ENCODE peak calls at places on chromosome 20, in seven cellular contexts. O, V, E, K, Z, H and I are unnamed samples.

GRCh38 chr20:10219993-10220750 is 1.5 kb downstream of the SNAP25 start:
- DNase-seq in O (no peak), V (no peak), E (no peak), K (no peak), Z (no peak), H (no peak), I (no peak)

GRCh38 chr20:23085415-23086055 is 589 bp downstream of the CD93 start:
- DNase-seq in O (no peak), V (no peak), E (no peak), K (no peak), Z (no peak), H (no peak), I (no peak)

GRCh38 chr20:45576995-45577394 is 2.1 kb downstream of the WFDC8 start:
- DNase-seq in O (no peak), V (no peak), E (no peak), K (no peak), Z (no peak), H (no peak), I (no peak)

GRCh38 chr20:46501961-46502360 is 11.4 kb downstream of the ZNF334 start:
- DNase-seq in O (no peak), V (no peak), E (no peak), K (no peak), Z (no peak), H (no peak), I (no peak)

GRCh38 chr20:22921595-22922421 is 113.3 kb upstream of the SSTR4 start:
- DNase-seq in O (no peak), V (peak), E (no peak), K (no peak), Z (no peak), H (no peak), I (no peak)

GRCh38 chr20:44004306-44004915 is 89.8 kb downstream of the TOX2 start:
- DNase-seq in O (no peak), V (no peak), E (no peak), K (no peak), Z (no peak), H (no peak), I (no peak)

GRCh38 chr20:38642498-38642897 is 40.9 kb downstream of the ARHGAP40 start:
- DNase-seq in O (no peak), V (no peak), E (no peak), K (no peak), Z (no peak), H (no peak), I (no peak)

GRCh38 chr20:58231678-58232077 is 3.2 kb upstream of the ANKRD60 start:
- DNase-seq in O (no peak), V (peak), E (no peak), K (no peak), Z (no peak), H (no peak), I (no peak)

GRCh38 chr20:62025832-62026563 is 39.7 kb downstream of the TAF4 start:
- DNase-seq in O (peak), V (no peak), E (peak), K (peak), Z (peak), H (no peak), I (peak)

GRCh38 chr20:48631114-48632016 is 196.4 kb downstream of the PREX1 start:
- DNase-seq in O (no peak), V (no peak), E (no peak), K (no peak), Z (no peak), H (no peak), I (no peak)

GRCh38 chr20:54848984-54849538 is 373.7 kb downstream of the DOK5 start:
- DNase-seq in O (no peak), V (no peak), E (no peak), K (no peak), Z (no peak), H (no peak), I (no peak)

GRCh38 chr20:53946106-53946505 is 124.3 kb downstream of the BCAS1 start:
- DNase-seq in O (no peak), V (no peak), E (no peak), K (no peak), Z (no peak), H (no peak), I (no peak)

GRCh38 chr20:58064411-58065010 is 163.9 kb downstream of the ANKRD60 start:
- DNase-seq in O (no peak), V (no peak), E (no peak), K (no peak), Z (no peak), H (peak), I (no peak)

GRCh38 chr20:1965520-1966278 is 28.2 kb downstream of the PDYN start:
- DNase-seq in O (peak), V (peak), E (peak), K (peak), Z (peak), H (no peak), I (peak)

GRCh38 chr20:57213924-57214323 is 52.5 kb downstream of the BMP7 start:
- DNase-seq in O (no peak), V (no peak), E (no peak), K (no peak), Z (no peak), H (no peak), I (no peak)

GRCh38 chr20:44969320-44969879 is 3.1 kb downstream of the STK4 start:
- DNase-seq in O (no peak), V (no peak), E (no peak), K (no peak), Z (no peak), H (no peak), I (no peak)

GRCh38 chr20:4946585-4947378 is 54.5 kb downstream of the SLC23A2 start:
- DNase-seq in O (no peak), V (no peak), E (no peak), K (no peak), Z (no peak), H (no peak), I (no peak)

GRCh38 chr20:17797163-17797562 is 97.4 kb downstream of the BANF2 start:
- DNase-seq in O (no peak), V (no peak), E (no peak), K (no peak), Z (no peak), H (no peak), I (no peak)

GRCh38 chr20:56551571-56551970 is 18.5 kb downstream of the FAM209B start:
- DNase-seq in O (no peak), V (no peak), E (no peak), K (no peak), Z (no peak), H (no peak), I (no peak)

GRCh38 chr20:10735195-10735949 is 61.6 kb upstream of the JAG1 start:
- DNase-seq in O (no peak), V (no peak), E (no peak), K (no peak), Z (no peak), H (no peak), I (no peak)

GRCh38 chr20:37245671-37246237 is 15.9 kb downstream of the GHRH start:
- DNase-seq in O (no peak), V (no peak), E (no peak), K (no peak), Z (no peak), H (no peak), I (no peak)

GRCh38 chr20:17901971-17902370 is 66.6 kb downstream of the SNX5 start:
- DNase-seq in O (no peak), V (no peak), E (no peak), K (no peak), Z (no peak), H (no peak), I (no peak)

GRCh38 chr20:44247131-44247571 is at the start of gene GDAP1L1:
- DNase-seq in O (no peak), V (no peak), E (no peak), K (no peak), Z (no peak), H (no peak), I (peak)

GRCh38 chr20:60203451-60203850 is 245.2 kb downstream of the CDH26 start:
- DNase-seq in O (no peak), V (no peak), E (no peak), K (no peak), Z (no peak), H (no peak), I (no peak)
- H3K27ac ChIP-seq in O (no peak), V (no peak), E (no peak), K (no peak), Z (no peak), H (no peak), I (no peak)

GRCh38 chr20:21323640-21324039 is 20.5 kb downstream of the XRN2 start:
- DNase-seq in O (peak), V (peak), E (no peak), K (no peak), Z (no peak), H (no peak), I (no peak)
- H3K27ac ChIP-seq in O (peak), V (no peak), E (no peak), K (no peak), Z (no peak), H (no peak), I (no peak)

DNA sequence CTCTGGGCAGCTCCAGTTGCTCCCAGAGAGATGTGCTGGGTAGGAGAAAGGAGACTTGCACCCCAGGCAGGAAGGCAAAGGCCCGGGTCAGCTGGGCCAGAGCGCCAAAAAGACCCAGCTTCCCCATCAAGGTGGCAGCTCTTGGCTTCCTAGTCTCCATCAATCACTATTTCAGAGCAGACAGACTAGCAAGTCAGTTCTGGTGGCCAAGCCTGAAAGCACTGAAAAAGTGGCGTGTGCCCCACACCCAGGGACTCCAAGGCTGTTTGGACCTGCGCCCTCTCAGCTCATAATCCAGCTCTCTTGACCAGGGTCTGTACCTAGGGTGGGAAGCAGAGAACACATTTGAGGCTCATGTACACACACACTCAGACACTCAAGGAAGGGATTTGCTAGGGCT is 3.7 kb downstream of the MAFB start:
- DNase-seq in O (no peak), V (no peak), E (no peak), K (no peak), Z (no peak), H (no peak), I (no peak)
- H3K27ac ChIP-seq in O (no peak), V (no peak), E (no peak), K (no peak), Z (no peak), H (peak), I (no peak)

DNA sequence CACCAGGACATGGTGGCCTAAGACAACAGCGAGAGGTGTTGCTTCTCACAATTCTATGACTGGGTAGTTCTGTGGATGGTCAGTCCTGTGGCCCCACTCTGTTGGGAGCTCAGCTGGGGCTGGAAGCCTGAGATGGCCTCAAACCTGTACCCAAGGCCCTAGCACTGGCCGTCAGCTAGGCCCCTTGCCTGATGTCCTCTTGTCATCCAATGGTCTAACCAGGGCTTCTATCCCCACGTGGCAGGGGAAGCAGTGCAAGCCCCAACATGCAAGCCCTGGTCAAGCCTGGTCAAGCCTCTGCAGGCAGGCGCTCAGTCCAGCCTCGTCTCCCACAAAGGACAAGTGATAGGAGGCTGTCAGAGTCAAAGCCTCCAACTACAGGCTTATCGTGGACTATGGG is 196.5 kb upstream of the CST7 start:
- DNase-seq in O (no peak), V (no peak), E (no peak), K (no peak), Z (no peak), H (peak), I (no peak)
- H3K27ac ChIP-seq in O (no peak), V (no peak), E (no peak), K (no peak), Z (no peak), H (no peak), I (no peak)

GRCh38 chr20:15113374-15113773 is 776.0 kb upstream of the FLRT3 start:
- DNase-seq in O (no peak), V (no peak), E (no peak), K (no peak), Z (no peak), H (no peak), I (no peak)
- H3K27ac ChIP-seq in O (no peak), V (no peak), E (no peak), K (no peak), Z (no peak), H (no peak), I (no peak)

GRCh38 chr20:35643045-35643444 is 21.7 kb downstream of the CPNE1 start:
- DNase-seq in O (no peak), V (no peak), E (no peak), K (no peak), Z (no peak), H (no peak), I (no peak)
- H3K27ac ChIP-seq in O (no peak), V (no peak), E (no peak), K (no peak), Z (no peak), H (no peak), I (no peak)

DNA sequence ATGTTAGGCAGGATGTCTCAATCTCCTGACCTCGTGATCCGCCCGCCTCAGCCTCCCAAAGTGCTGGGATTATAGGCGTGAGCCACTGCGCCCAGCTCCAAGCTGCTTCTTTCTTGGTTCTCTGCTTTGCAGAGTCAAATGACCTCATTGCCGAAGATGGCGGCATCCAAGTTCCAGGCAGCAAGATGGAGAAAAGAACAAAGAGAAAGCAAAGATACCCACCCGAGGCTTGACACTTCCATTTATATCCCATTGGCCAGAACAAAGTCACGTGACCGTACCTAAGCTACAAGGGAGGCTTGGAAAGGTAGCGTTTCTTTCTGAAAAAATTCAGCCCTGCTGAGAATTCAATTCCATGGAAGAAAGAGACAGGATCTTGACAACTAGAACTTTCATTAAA is 183.4 kb upstream of the SALL4 start:
- DNase-seq in O (no peak), V (no peak), E (no peak), K (no peak), Z (peak), H (no peak), I (no peak)
- H3K27ac ChIP-seq in O (peak), V (peak), E (peak), K (no peak), Z (peak), H (no peak), I (peak)

GRCh38 chr20:64048402-64049044 is 916 bp downstream of the SOX18 start:
- DNase-seq in O (no peak), V (no peak), E (no peak), K (no peak), Z (no peak), H (no peak), I (no peak)

GRCh38 chr20:64050261-64051032 is 1.0 kb upstream of the SOX18 start:
- DNase-seq in O (no peak), V (no peak), E (no peak), K (no peak), Z (no peak), H (no peak), I (no peak)

GRCh38 chr20:64051033-64051452 is 1.6 kb upstream of the SOX18 start:
- DNase-seq in O (no peak), V (no peak), E (no peak), K (no peak), Z (no peak), H (no peak), I (no peak)

GRCh38 chr20:64049060-64049886 is at the start of gene SOX18:
- DNase-seq in O (no peak), V (peak), E (no peak), K (no peak), Z (no peak), H (no peak), I (no peak)

DNA sequence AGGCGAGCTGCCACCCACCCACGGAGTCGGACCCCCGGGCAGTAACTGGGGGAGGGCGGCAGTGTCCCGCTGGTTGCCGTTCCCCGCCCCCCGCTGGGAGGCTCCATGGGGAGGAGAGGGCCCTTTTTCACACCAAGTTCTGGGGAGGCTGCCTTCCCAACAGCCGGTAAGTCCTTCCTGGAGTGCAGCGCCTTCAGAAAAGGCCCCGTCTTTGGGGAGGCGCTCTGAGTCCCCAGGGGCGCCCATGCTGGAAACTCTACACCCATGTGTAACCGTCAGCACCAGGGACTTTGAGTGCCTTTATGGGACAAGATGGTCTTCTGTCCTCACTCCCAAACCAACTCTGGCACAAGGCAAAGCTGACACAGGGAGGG is 435 bp upstream of the SOX18 start:
- DNase-seq in O (no peak), V (no peak), E (no peak), K (no peak), Z (no peak), H (no peak), I (no peak)
- H3K27ac ChIP-seq in O (no peak), V (peak), E (peak), K (no peak), Z (peak), H (no peak), I (no peak)

GRCh38 chr20:50388733-50389436 is 121.3 kb upstream of the PTPN1 start:
- DNase-seq in O (no peak), V (no peak), E (no peak), K (no peak), Z (no peak), H (no peak), I (no peak)

GRCh38 chr20:50387996-50388332 is 122.2 kb upstream of the PTPN1 start:
- DNase-seq in O (no peak), V (no peak), E (no peak), K (no peak), Z (no peak), H (no peak), I (no peak)

GRCh38 chr20:50389808-50390684 is 120.1 kb upstream of the PTPN1 start:
- DNase-seq in O (no peak), V (no peak), E (peak), K (no peak), Z (no peak), H (no peak), I (peak)

GRCh38 chr20:50390685-50391443 is 119.3 kb upstream of the PTPN1 start:
- DNase-seq in O (no peak), V (no peak), E (no peak), K (no peak), Z (no peak), H (no peak), I (no peak)

DNA sequence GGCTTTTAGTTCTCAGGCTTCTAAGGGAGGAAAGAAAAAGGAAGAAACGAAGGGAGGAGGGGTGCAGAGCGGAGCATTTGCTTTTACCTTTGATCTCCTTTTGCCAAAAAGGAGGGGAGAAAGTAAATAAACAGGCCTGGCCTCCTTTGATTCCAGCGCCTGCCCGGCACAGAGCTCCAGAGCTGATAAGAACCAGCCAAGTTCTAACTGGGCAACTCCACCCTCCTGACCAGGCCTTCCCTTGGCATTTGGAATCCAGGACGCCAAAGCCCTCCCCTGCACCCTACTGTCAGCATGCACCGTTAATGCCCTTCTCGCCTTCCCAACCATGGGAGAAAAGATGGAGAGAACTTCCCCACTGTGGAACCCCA is 120.8 kb upstream of the PTPN1 start:
- DNase-seq in O (no peak), V (no peak), E (peak), K (no peak), Z (no peak), H (no peak), I (peak)
- H3K27ac ChIP-seq in O (no peak), V (peak), E (peak), K (no peak), Z (no peak), H (peak), I (no peak)

GRCh38 chr20:11890331-11891080 is 27.2 kb upstream of the BTBD3 start:
- DNase-seq in O (peak), V (peak), E (peak), K (peak), Z (peak), H (peak), I (peak)
- H3K27ac ChIP-seq in O (no peak), V (peak), E (peak), K (peak), Z (peak), H (peak), I (peak)